ENCODE peak calls at places on chromosomes 7 and 10, in six cellular contexts. One of them, this sample, is unnamed.
A peak's percentile ranks its signal among the peaks of the same experiment; 100 is the strongest.

GRCh38 chr10:17409170-17409733 is 45.1 kb downstream of the ST8SIA6 start:
- DNase-seq in H1: no peak
- DNase-seq in HepG2: peak; percentile 12
- DNase-seq in GM12891: no peak
- DNase-seq in GM12878: no peak
- DNase-seq in K562: peak; percentile 62
- DNase-seq in this sample: no peak

GRCh38 chr10:76252733-76253132 is 821.3 kb downstream of the LRMDA start:
- DNase-seq in GM12891: no peak
- DNase-seq in H1: no peak
- DNase-seq in K562: no peak
- DNase-seq in GM12878: no peak
- DNase-seq in HepG2: no peak
- DNase-seq in this sample: no peak

GRCh38 chr7:43784030-43785001 is 25.8 kb downstream of the BLVRA start:
- DNase-seq in GM12878: peak; percentile 82
- DNase-seq in H1: no peak
- DNase-seq in K562: no peak
- DNase-seq in GM12891: no peak
- DNase-seq in HepG2: no peak
- DNase-seq in this sample: no peak

GRCh38 chr7:46220066-46220630 is 299.1 kb upstream of the IGFBP3 start:
- DNase-seq in GM12891: no peak
- DNase-seq in GM12878: no peak
- DNase-seq in K562: no peak
- DNase-seq in HepG2: no peak
- DNase-seq in H1: no peak
- DNase-seq in this sample: no peak

GRCh38 chr7:45645141-45645969 is 71.2 kb downstream of the ADCY1 start:
- DNase-seq in HepG2: no peak
- DNase-seq in GM12891: no peak
- DNase-seq in GM12878: no peak
- DNase-seq in H1: no peak
- DNase-seq in K562: no peak
- DNase-seq in this sample: no peak

GRCh38 chr7:94594882-94595281 is 61.1 kb downstream of the SGCE start:
- DNase-seq in H1: no peak
- DNase-seq in K562: no peak
- DNase-seq in GM12891: no peak
- DNase-seq in HepG2: no peak
- DNase-seq in GM12878: no peak
- DNase-seq in this sample: no peak

GRCh38 chr7:151430391-151431205 is 9.3 kb downstream of the CRYGN start:
- DNase-seq in H1: no peak
- DNase-seq in GM12878: no peak
- DNase-seq in K562: no peak
- DNase-seq in HepG2: no peak
- DNase-seq in GM12891: no peak
- DNase-seq in this sample: no peak

GRCh38 chr10:126059101-126059826 is 162.9 kb downstream of the FANK1 start:
- DNase-seq in H1: no peak
- DNase-seq in GM12891: no peak
- DNase-seq in GM12878: no peak
- DNase-seq in HepG2: no peak
- DNase-seq in K562: no peak
- DNase-seq in this sample: no peak

GRCh38 chr7:151410405-151411390 is 860 bp upstream of the WDR86 start:
- DNase-seq in K562: no peak
- DNase-seq in GM12891: peak; percentile 23
- DNase-seq in H1: no peak
- DNase-seq in GM12878: no peak
- DNase-seq in HepG2: no peak
- DNase-seq in this sample: no peak

GRCh38 chr7:73734619-73735525 is 3.7 kb downstream of the ABHD11 start:
- DNase-seq in HepG2: peak; percentile 77
- DNase-seq in GM12878: peak; percentile 49
- DNase-seq in GM12891: peak; percentile 63
- DNase-seq in H1: no peak
- DNase-seq in K562: peak; percentile 93
- DNase-seq in this sample: peak; percentile 63

GRCh38 chr10:44393834-44394547 is 9.1 kb upstream of the CXCL12 start:
- DNase-seq in HepG2: no peak
- DNase-seq in K562: no peak
- DNase-seq in GM12891: no peak
- DNase-seq in GM12878: no peak
- DNase-seq in H1: no peak
- DNase-seq in this sample: no peak

GRCh38 chr7:71987200-71987767 is 424.9 kb downstream of the CALN1 start:
- DNase-seq in GM12878: no peak
- DNase-seq in K562: no peak
- DNase-seq in HepG2: no peak
- DNase-seq in GM12891: no peak
- DNase-seq in H1: no peak
- DNase-seq in this sample: no peak

GRCh38 chr7:117008849-117009531 is 55.7 kb downstream of the ST7 start:
- DNase-seq in K562: no peak
- DNase-seq in H1: no peak
- DNase-seq in GM12891: no peak
- DNase-seq in GM12878: no peak
- DNase-seq in HepG2: no peak
- DNase-seq in this sample: no peak

GRCh38 chr10:73590881-73591577 is at the start of gene USP54:
- DNase-seq in H1: peak; percentile 29
- DNase-seq in GM12891: no peak
- DNase-seq in GM12878: no peak
- DNase-seq in K562: peak; percentile 73
- DNase-seq in HepG2: peak; percentile 59
- DNase-seq in this sample: no peak

GRCh38 chr7:95596183-95597135 is at the start of gene PDK4:
- DNase-seq in K562: peak; percentile 12
- DNase-seq in H1: no peak
- DNase-seq in GM12878: no peak
- DNase-seq in HepG2: no peak
- DNase-seq in GM12891: no peak
- DNase-seq in this sample: no peak

GRCh38 chr10:48505394-48506112 is 99.3 kb downstream of the ARHGAP22 start:
- DNase-seq in GM12878: no peak
- DNase-seq in GM12891: no peak
- DNase-seq in K562: peak; percentile 62
- DNase-seq in H1: peak; percentile 31
- DNase-seq in HepG2: no peak
- DNase-seq in this sample: no peak

GRCh38 chr7:130695840-130696239 is 9.5 kb upstream of the TSGA13 start:
- DNase-seq in HepG2: peak; percentile 36
- DNase-seq in GM12891: no peak
- DNase-seq in GM12878: no peak
- DNase-seq in K562: peak; percentile 62
- DNase-seq in H1: no peak
- DNase-seq in this sample: no peak

GRCh38 chr7:23315366-23315765 is 16.2 kb downstream of the MALSU1 start:
- DNase-seq in HepG2: no peak
- DNase-seq in GM12891: no peak
- DNase-seq in K562: no peak
- DNase-seq in GM12878: no peak
- DNase-seq in H1: no peak
- DNase-seq in this sample: no peak

GRCh38 chr7:140506788-140507464 is 27.6 kb upstream of the MKRN1 start:
- DNase-seq in K562: peak; percentile 68
- DNase-seq in GM12891: no peak
- DNase-seq in H1: peak; percentile 34
- DNase-seq in GM12878: no peak
- DNase-seq in HepG2: no peak
- DNase-seq in this sample: no peak

GRCh38 chr10:15725603-15726002 is 5.9 kb upstream of the ITGA8 start:
- DNase-seq in H1: no peak
- DNase-seq in HepG2: peak; percentile 39
- DNase-seq in K562: peak; percentile 85
- DNase-seq in GM12891: no peak
- DNase-seq in GM12878: no peak
- DNase-seq in this sample: no peak

GRCh38 chr10:88731296-88731695 is 25.2 kb downstream of the LIPK start:
- DNase-seq in K562: no peak
- DNase-seq in GM12891: no peak
- DNase-seq in GM12878: no peak
- DNase-seq in HepG2: no peak
- DNase-seq in H1: no peak
- DNase-seq in this sample: no peak

GRCh38 chr7:134018321-134018720 is 108.8 kb upstream of the LRGUK start:
- DNase-seq in K562: no peak
- DNase-seq in GM12878: no peak
- DNase-seq in HepG2: no peak
- DNase-seq in H1: no peak
- DNase-seq in GM12891: no peak
- DNase-seq in this sample: no peak

GRCh38 chr7:44678468-44679179 is 70.0 kb upstream of the ZMIZ2 start:
- DNase-seq in GM12878: no peak
- DNase-seq in K562: no peak
- DNase-seq in GM12891: no peak
- DNase-seq in H1: no peak
- DNase-seq in HepG2: peak; percentile 83
- DNase-seq in this sample: no peak

GRCh38 chr7:130971297-130971696 is 237.3 kb upstream of the KLF14 start:
- DNase-seq in HepG2: no peak
- DNase-seq in GM12878: no peak
- DNase-seq in H1: no peak
- DNase-seq in GM12891: no peak
- DNase-seq in K562: peak; percentile 22
- DNase-seq in this sample: no peak

GRCh38 chr7:69989551-69989950 is 391.3 kb downstream of the AUTS2 start:
- DNase-seq in K562: no peak
- DNase-seq in GM12878: no peak
- DNase-seq in H1: no peak
- DNase-seq in GM12891: no peak
- DNase-seq in HepG2: no peak
- DNase-seq in this sample: no peak

GRCh38 chr7:121204537-121204936 is 124.3 kb upstream of the WNT16 start:
- DNase-seq in H1: no peak
- DNase-seq in HepG2: no peak
- DNase-seq in GM12878: no peak
- DNase-seq in GM12891: no peak
- DNase-seq in K562: no peak
- DNase-seq in this sample: no peak

GRCh38 chr7:129529643-129530042 is 27.3 kb downstream of the SMKR1 start:
- DNase-seq in K562: no peak
- DNase-seq in GM12891: no peak
- DNase-seq in H1: no peak
- DNase-seq in HepG2: no peak
- DNase-seq in GM12878: no peak
- DNase-seq in this sample: no peak

GRCh38 chr7:156665101-156665500 is 24.5 kb downstream of the RNF32 start:
- DNase-seq in HepG2: peak; percentile 10
- DNase-seq in H1: no peak
- DNase-seq in GM12891: no peak
- DNase-seq in K562: no peak
- DNase-seq in GM12878: no peak
- DNase-seq in this sample: no peak

GRCh38 chr7:86643478-86644281 is at the start of gene GRM3:
- DNase-seq in H1: no peak
- DNase-seq in GM12878: no peak
- DNase-seq in K562: peak; percentile 2
- DNase-seq in HepG2: no peak
- DNase-seq in GM12891: no peak
- DNase-seq in this sample: no peak

GRCh38 chr10:29420744-29421143 is 131.9 kb downstream of the LYZL1 start:
- DNase-seq in K562: no peak
- DNase-seq in H1: no peak
- DNase-seq in HepG2: no peak
- DNase-seq in GM12878: no peak
- DNase-seq in GM12891: no peak
- DNase-seq in this sample: no peak

GRCh38 chr10:110360857-110361474 is 56.2 kb upstream of the SMNDC1 start:
- DNase-seq in K562: no peak
- DNase-seq in GM12878: no peak
- DNase-seq in H1: no peak
- DNase-seq in GM12891: no peak
- DNase-seq in HepG2: no peak
- DNase-seq in this sample: no peak

DNA sequence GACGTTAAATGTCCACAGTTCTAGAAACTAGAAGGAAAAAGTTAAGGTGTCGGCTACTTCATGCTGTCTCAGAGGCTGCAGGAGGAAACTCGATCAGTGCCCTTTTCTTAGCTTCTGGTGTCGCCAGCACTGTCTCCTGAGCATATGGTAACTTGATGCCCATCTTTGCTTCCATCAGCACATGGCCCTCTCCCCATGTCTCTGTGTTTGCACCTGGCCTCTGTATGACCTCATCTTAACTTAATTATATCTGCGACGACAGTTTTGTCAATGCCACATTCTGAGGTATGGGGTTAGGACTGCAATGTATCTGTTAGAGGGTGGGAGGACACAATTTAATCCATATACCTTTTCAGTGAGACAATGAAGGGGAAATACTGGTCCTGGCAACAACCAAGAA is 449.9 kb downstream of the POM121L12 start:
- DNase-seq in H1: no peak
- DNase-seq in GM12891: no peak
- DNase-seq in GM12878: no peak
- DNase-seq in K562: no peak
- DNase-seq in HepG2: no peak
- DNase-seq in this sample: no peak
- TF ChIP-seq TAF1 in H1: no peak
- TF ChIP-seq TAF1 in GM12891: no peak
- TF ChIP-seq TAF1 in GM12878: no peak
- TF ChIP-seq TAF1 in K562: no peak
- TF ChIP-seq TAF1 in HepG2: no peak
- TF ChIP-seq TAF1 in this sample: no peak

GRCh38 chr7:12687213-12688171 is at the start of gene ARL4A:
- DNase-seq in H1: peak; percentile 94
- DNase-seq in GM12891: peak; percentile 45
- DNase-seq in K562: peak; percentile 100
- DNase-seq in GM12878: peak; percentile 47
- DNase-seq in HepG2: peak; percentile 98
- DNase-seq in this sample: peak; percentile 56
- TF ChIP-seq POLR2A in H1: peak; percentile 88
- TF ChIP-seq POLR2A in GM12891: no peak
- TF ChIP-seq POLR2A in K562: peak; percentile 99
- TF ChIP-seq POLR2A in GM12878: peak; percentile 31
- TF ChIP-seq POLR2A in HepG2: peak; percentile 97
- TF ChIP-seq POLR2A in this sample: no peak

DNA sequence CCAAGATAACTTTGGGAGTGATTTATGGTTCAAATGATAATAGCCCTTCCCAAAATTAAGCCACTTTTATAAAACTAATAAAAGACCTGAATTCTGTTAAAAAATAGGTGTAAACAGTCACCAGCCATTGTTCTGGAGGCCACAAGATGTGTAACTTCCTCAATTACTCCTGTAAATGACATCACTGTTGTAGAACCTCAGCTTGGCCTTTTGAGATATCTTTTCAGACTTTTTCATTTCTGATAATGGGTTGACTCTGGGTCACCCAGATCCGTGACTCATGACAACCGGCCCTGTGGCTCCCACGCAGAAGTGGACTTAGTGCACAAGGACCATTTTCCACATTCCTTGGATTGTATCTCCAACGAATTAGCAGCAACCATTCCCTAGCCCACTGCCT is 106.6 kb downstream of the DKK1 start:
- DNase-seq in K562: no peak
- DNase-seq in H1: no peak
- DNase-seq in HepG2: no peak
- DNase-seq in GM12891: no peak
- DNase-seq in GM12878: no peak
- DNase-seq in this sample: no peak
- TF ChIP-seq POLR2AphosphoS5 in K562: no peak
- TF ChIP-seq POLR2AphosphoS5 in H1: no peak
- TF ChIP-seq POLR2AphosphoS5 in HepG2: no peak
- TF ChIP-seq POLR2AphosphoS5 in GM12891: no peak
- TF ChIP-seq POLR2AphosphoS5 in GM12878: no peak
- TF ChIP-seq POLR2AphosphoS5 in this sample: no peak

GRCh38 chr10:131183546-131184045 is 127.9 kb downstream of the TCERG1L start:
- DNase-seq in HepG2: no peak
- DNase-seq in K562: no peak
- DNase-seq in GM12891: no peak
- DNase-seq in H1: no peak
- DNase-seq in GM12878: no peak
- DNase-seq in this sample: no peak
- TF ChIP-seq TAF1 in HepG2: no peak
- TF ChIP-seq TAF1 in K562: no peak
- TF ChIP-seq TAF1 in GM12891: no peak
- TF ChIP-seq TAF1 in H1: no peak
- TF ChIP-seq TAF1 in GM12878: no peak
- TF ChIP-seq TAF1 in this sample: no peak